ENCODE peak calls at places on chromosome 4, in eight cellular contexts. G is right atrium auricular region, L is tibial artery, S is body of pancreas, Y is midbrain, P is putamen, I is T-helper 9 cell, Q is ascending aorta. U is an unnamed sample.

GRCh38 chr4:156196722-156197121 is 243.1 kb upstream of the CTSO start:
- DNase-seq in G (no peak), L (no peak), S (no peak), Y (no peak), P (no peak), I (no peak), Q (no peak), U (no peak)

GRCh38 chr4:140059159-140059558 is 94.8 kb downstream of the MAML3 start:
- DNase-seq in G (no peak), L (no peak), S (no peak), Y (no peak), P (no peak), I (no peak), Q (no peak), U (no peak)

GRCh38 chr4:108624263-108625056 is 4.1 kb downstream of the RPL34 start:
- DNase-seq in G (no peak), L (no peak), S (no peak), Y (no peak), P (no peak), I (no peak), Q (no peak), U (no peak)

GRCh38 chr4:153750197-153750817 is 9.5 kb downstream of the RNF175 start:
- DNase-seq in G (no peak), L (peak), S (peak), Y (peak), P (peak), I (peak), Q (peak), U (peak)

GRCh38 chr4:4323705-4324534 is 33.9 kb downstream of the ZBTB49 start:
- DNase-seq in G (no peak), L (peak), S (no peak), Y (no peak), P (no peak), I (no peak), Q (peak), U (no peak)

GRCh38 chr4:127352220-127352619 is 280.5 kb upstream of the INTU start:
- DNase-seq in G (no peak), L (no peak), S (no peak), Y (no peak), P (no peak), I (no peak), Q (no peak), U (no peak)

GRCh38 chr4:159705334-159705733 is 602.5 kb downstream of the RAPGEF2 start:
- DNase-seq in G (no peak), L (no peak), S (no peak), Y (no peak), P (no peak), I (no peak), Q (no peak), U (no peak)

GRCh38 chr4:132108784-132109183 is 1040.3 kb upstream of the PCDH10 start:
- DNase-seq in G (no peak), L (no peak), S (no peak), Y (no peak), P (no peak), I (no peak), Q (no peak), U (no peak)

GRCh38 chr4:10093801-10094552 is 22.6 kb downstream of the WDR1 start:
- DNase-seq in G (no peak), L (no peak), S (no peak), Y (no peak), P (no peak), I (no peak), Q (peak), U (no peak)

GRCh38 chr4:18314731-18315130 is 293.2 kb upstream of the LCORL start:
- DNase-seq in G (no peak), L (no peak), S (no peak), Y (no peak), P (no peak), I (no peak), Q (no peak), U (no peak)

GRCh38 chr4:118086334-118086733 is 52.0 kb downstream of the NDST3 start:
- DNase-seq in G (no peak), L (no peak), S (no peak), Y (no peak), P (peak), I (no peak), Q (no peak), U (no peak)

GRCh38 chr4:42750091-42750490 is 93.2 kb upstream of the ATP8A1 start:
- DNase-seq in G (no peak), L (no peak), S (peak), Y (peak), P (peak), I (peak), Q (no peak), U (no peak)

GRCh38 chr4:2630556-2631273 is 94.3 kb downstream of the FAM193A start:
- DNase-seq in G (no peak), L (peak), S (no peak), Y (no peak), P (no peak), I (no peak), Q (peak), U (no peak)

GRCh38 chr4:154082760-154083530 is 294.1 kb upstream of the SFRP2 start:
- DNase-seq in G (no peak), L (no peak), S (no peak), Y (no peak), P (no peak), I (no peak), Q (no peak), U (no peak)

GRCh38 chr4:119559044-119559647 is 69.5 kb downstream of the PDE5A start:
- DNase-seq in G (no peak), L (no peak), S (no peak), Y (peak), P (no peak), I (no peak), Q (no peak), U (no peak)

GRCh38 chr4:30103455-30103854 is 616.7 kb upstream of the PCDH7 start:
- DNase-seq in G (no peak), L (no peak), S (no peak), Y (no peak), P (no peak), I (no peak), Q (no peak), U (no peak)

GRCh38 chr4:138225477-138225876 is 16.7 kb downstream of the SLC7A11 start:
- DNase-seq in G (no peak), L (no peak), S (no peak), Y (no peak), P (no peak), I (no peak), Q (no peak), U (no peak)

GRCh38 chr4:25397305-25397704 is 20.2 kb downstream of the ANAPC4 start:
- DNase-seq in G (no peak), L (no peak), S (no peak), Y (no peak), P (no peak), I (no peak), Q (no peak), U (no peak)

GRCh38 chr4:31461425-31461824 is 741.3 kb downstream of the PCDH7 start:
- DNase-seq in G (no peak), L (no peak), S (no peak), Y (no peak), P (no peak), I (no peak), Q (no peak), U (no peak)

GRCh38 chr4:139740121-139740520 is 74.5 kb downstream of the MGST2 start:
- DNase-seq in G (peak), L (peak), S (peak), Y (no peak), P (no peak), I (no peak), Q (no peak), U (no peak)

GRCh38 chr4:123750044-123750443 is 353.4 kb downstream of the SPRY1 start:
- DNase-seq in G (no peak), L (no peak), S (no peak), Y (no peak), P (no peak), I (no peak), Q (no peak), U (no peak)

GRCh38 chr4:150123073-150123472 is 44.8 kb downstream of the DCLK2 start:
- DNase-seq in G (no peak), L (no peak), S (no peak), Y (no peak), P (no peak), I (no peak), Q (no peak), U (no peak)

GRCh38 chr4:40976343-40976742 is 226.6 kb downstream of the NSUN7 start:
- DNase-seq in G (no peak), L (no peak), S (peak), Y (peak), P (no peak), I (no peak), Q (no peak), U (no peak)

GRCh38 chr4:6331018-6331417 is 61.4 kb downstream of the WFS1 start:
- DNase-seq in G (no peak), L (no peak), S (no peak), Y (no peak), P (no peak), I (peak), Q (no peak), U (no peak)

GRCh38 chr4:118757761-118758213 is 72.6 kb downstream of the METTL14 start:
- DNase-seq in G (no peak), L (no peak), S (no peak), Y (no peak), P (no peak), I (no peak), Q (no peak), U (no peak)

GRCh38 chr4:122744229-122744628 is 11.7 kb downstream of the BBS12 start:
- DNase-seq in G (no peak), L (no peak), S (no peak), Y (no peak), P (no peak), I (no peak), Q (no peak), U (no peak)

GRCh38 chr4:128452415-128452814 is 164.8 kb upstream of the PGRMC2 start:
- DNase-seq in G (no peak), L (no peak), S (no peak), Y (no peak), P (no peak), I (no peak), Q (no peak), U (no peak)

GRCh38 chr4:168656055-168656660 is 159.3 kb downstream of the PALLD start:
- DNase-seq in G (no peak), L (no peak), S (no peak), Y (no peak), P (peak), I (no peak), Q (no peak), U (no peak)

GRCh38 chr4:84877051-84877833 is 89.2 kb downstream of the WDFY3 start:
- DNase-seq in G (no peak), L (no peak), S (no peak), Y (no peak), P (no peak), I (no peak), Q (no peak), U (no peak)

GRCh38 chr4:149110499-149110898 is 668.3 kb upstream of the NR3C2 start:
- DNase-seq in G (no peak), L (no peak), S (no peak), Y (no peak), P (no peak), I (no peak), Q (no peak), U (no peak)

GRCh38 chr4:52853351-52853750 is 8.8 kb upstream of the RASL11B start:
- DNase-seq in G (no peak), L (no peak), S (no peak), Y (no peak), P (peak), I (no peak), Q (no peak), U (no peak)